ENCODE peak calls at places on chromosomes 4 and X, in five cellular contexts. A is GM12865, C is omental fat pad, Y is WTC11, Z is activated B cell treated with CpG ODN at 0.5 μM for 24 hours. O is an unnamed sample.

GRCh38 chr4:57023104-57023503 is 44.4 kb downstream of the POLR2B start:
- DNase-seq in A (no peak), C (no peak), Y (no peak), Z (no peak), O (no peak)

GRCh38 chr4:30948653-30949052 is 228.5 kb downstream of the PCDH7 start:
- DNase-seq in A (no peak), C (no peak), Y (no peak), Z (no peak), O (no peak)

GRCh38 chr4:122584517-122584916 is 36.3 kb downstream of the IL21 start:
- DNase-seq in A (peak), C (no peak), Y (no peak), Z (no peak), O (no peak)

GRCh38 chrX:118254611-118255010 is 91.3 kb upstream of the WDR44 start:
- DNase-seq in A (peak), C (peak), Y (peak), Z (no peak), O (peak)

GRCh38 chrX:29690061-29690460 is 525.3 kb upstream of the MAGEB2 start:
- DNase-seq in A (no peak), C (no peak), Y (no peak), Z (no peak), O (no peak)

GRCh38 chr4:102809691-102810090 is 17.7 kb downstream of the UBE2D3 start:
- DNase-seq in A (no peak), C (no peak), Y (no peak), Z (no peak), O (no peak)

GRCh38 chr4:39936565-39937418 is 40.9 kb downstream of the PDS5A start:
- DNase-seq in A (no peak), C (no peak), Y (no peak), Z (no peak), O (no peak)

GRCh38 chr4:55116450-55116849 is 8.9 kb downstream of the KDR start:
- DNase-seq in A (no peak), C (no peak), Y (no peak), Z (no peak), O (peak)

GRCh38 chr4:138636791-138637190 is 378.8 kb upstream of the NOCT start:
- DNase-seq in A (no peak), C (no peak), Y (no peak), Z (no peak), O (no peak)

GRCh38 chrX:20071511-20072079 is 45.1 kb downstream of the MAP7D2 start:
- DNase-seq in A (no peak), C (no peak), Y (no peak), Z (no peak), O (no peak)

GRCh38 chr4:80876810-80877209 is 153.7 kb upstream of the BMP3 start:
- DNase-seq in A (peak), C (no peak), Y (no peak), Z (no peak), O (no peak)

DNA sequence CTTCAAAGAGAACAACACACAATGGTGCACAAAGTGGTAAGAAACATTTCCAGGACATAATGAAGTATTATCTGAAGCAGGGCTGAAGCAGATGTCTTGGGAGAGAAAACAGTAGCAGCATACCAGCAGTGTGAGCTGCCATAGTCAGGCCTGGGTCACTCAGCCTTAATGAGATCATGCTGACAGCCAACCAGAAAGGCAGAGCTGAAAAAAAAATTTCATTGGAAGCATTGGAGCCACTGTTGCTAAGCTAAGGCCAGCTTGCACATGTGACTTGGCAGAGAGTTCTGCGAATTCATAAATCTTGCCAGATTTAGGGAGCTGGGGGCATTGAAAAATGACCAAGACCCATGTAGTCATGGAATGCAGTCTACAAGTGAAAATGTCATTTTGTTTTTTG is 444.0 kb upstream of the PITX2 start:
- DNase-seq in A (no peak), C (no peak), Y (no peak), Z (no peak), O (no peak)
- TF ChIP-seq CTCF in A (no peak), C (no peak), Y (no peak), Z (no peak), O (no peak)

GRCh38 chrX:7941390-7942042 is 14.3 kb upstream of the PNPLA4 start:
- DNase-seq in A (peak), C (no peak), Y (peak), Z (no peak), O (peak)
- TF ChIP-seq CTCF in A (peak), C (no peak), Y (no peak), Z (no peak), O (no peak)

DNA sequence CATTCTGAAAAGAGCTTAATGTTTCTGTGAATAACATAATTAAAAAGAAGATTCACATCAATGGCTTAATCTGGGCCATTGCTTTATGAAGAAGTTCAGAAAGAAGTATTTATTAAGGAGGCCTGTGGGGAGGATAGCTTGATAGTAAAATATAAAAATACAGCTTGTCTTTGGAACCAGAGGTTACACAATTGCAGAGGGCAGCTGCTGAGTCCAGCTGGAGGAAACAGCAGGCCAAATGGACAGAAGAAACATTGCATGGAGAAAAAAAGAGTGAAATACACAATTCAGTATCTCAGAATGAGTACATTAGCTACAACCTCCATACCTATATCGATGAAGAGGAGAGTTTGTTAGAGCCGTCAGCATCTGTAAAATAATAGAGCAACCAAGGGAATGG is 148.0 kb upstream of the NPY2R start:
- DNase-seq in A (no peak), C (no peak), Y (no peak), Z (no peak), O (no peak)
- TF ChIP-seq CTCF in A (no peak), C (no peak), Y (no peak), Z (no peak), O (no peak)

GRCh38 chr4:155738548-155738947 is 20.3 kb upstream of the GUCY1B1 start:
- DNase-seq in A (no peak), C (no peak), Y (no peak), Z (no peak), O (no peak)

GRCh38 chr4:155745984-155746383 is 12.8 kb upstream of the GUCY1B1 start:
- DNase-seq in A (no peak), C (no peak), Y (no peak), Z (no peak), O (no peak)

GRCh38 chr4:155741546-155741945 is 17.3 kb upstream of the GUCY1B1 start:
- DNase-seq in A (no peak), C (no peak), Y (no peak), Z (no peak), O (no peak)

GRCh38 chr4:155748039-155748438 is 10.8 kb upstream of the GUCY1B1 start:
- DNase-seq in A (no peak), C (no peak), Y (no peak), Z (no peak), O (no peak)

GRCh38 chr4:155742310-155743015 is 16.4 kb upstream of the GUCY1B1 start:
- DNase-seq in A (no peak), C (no peak), Y (no peak), Z (no peak), O (no peak)
- TF ChIP-seq CTCF in A (no peak), C (no peak), Y (peak), Z (no peak), O (peak)

GRCh38 chr4:101597204-101597603 is 193.3 kb upstream of the BANK1 start:
- DNase-seq in A (peak), C (no peak), Y (no peak), Z (no peak), O (no peak)
- TF ChIP-seq CTCF in A (peak), C (no peak), Y (no peak), Z (no peak), O (peak)

GRCh38 chr4:91502365-91502764 is 801.4 kb upstream of the GRID2 start:
- DNase-seq in A (peak), C (no peak), Y (no peak), Z (no peak), O (peak)
- TF ChIP-seq CTCF in A (peak), C (no peak), Y (peak), Z (no peak), O (peak)

GRCh38 chrX:37906357-37906756 is 59.0 kb upstream of the DYNLT3 start:
- DNase-seq in A (no peak), C (no peak), Y (no peak), Z (no peak), O (no peak)

GRCh38 chrX:37910186-37910585 is 62.8 kb upstream of the DYNLT3 start:
- DNase-seq in A (no peak), C (no peak), Y (no peak), Z (no peak), O (no peak)

GRCh38 chrX:37904833-37905232 is 57.5 kb upstream of the DYNLT3 start:
- DNase-seq in A (no peak), C (no peak), Y (no peak), Z (no peak), O (no peak)

DNA sequence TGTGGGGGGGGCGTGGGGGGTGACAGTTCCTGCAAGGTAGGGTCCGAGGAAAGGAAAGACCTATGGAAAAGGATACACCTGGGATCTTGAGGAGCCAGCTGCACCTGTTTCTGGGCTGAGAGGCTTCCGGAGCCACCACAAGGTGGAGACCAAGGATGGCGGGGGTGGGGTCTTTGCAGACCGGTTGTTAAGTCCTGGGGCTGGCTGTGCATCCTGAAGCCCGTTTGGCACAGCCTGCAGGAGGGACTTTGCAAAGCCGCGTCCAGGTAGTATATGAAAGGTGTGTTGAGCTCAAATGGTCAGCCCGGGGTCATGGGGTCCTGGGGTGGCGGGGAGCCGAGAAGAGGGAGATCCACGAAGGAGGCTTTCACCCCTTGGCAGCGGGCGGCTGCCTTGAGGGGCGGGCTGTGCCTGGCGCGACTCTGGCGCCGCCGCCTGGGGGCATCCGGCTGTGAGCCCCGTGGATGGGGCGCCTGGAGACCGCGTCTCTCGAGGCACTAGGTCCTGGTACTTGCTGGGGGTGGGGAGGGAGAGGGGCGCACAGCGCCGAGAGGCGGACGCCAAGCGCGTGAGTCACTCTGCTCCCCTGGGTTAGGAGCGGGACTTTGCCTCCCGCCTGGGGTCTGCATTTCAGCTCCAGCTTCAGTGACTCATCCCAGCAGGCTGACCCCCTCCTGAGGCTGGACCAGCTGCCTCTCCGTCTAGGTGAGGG is 58.2 kb upstream of the DYNLT3 start:
- DNase-seq in A (no peak), C (no peak), Y (peak), Z (no peak), O (peak)
- TF ChIP-seq CTCF in A (no peak), C (no peak), Y (no peak), Z (no peak), O (no peak)

GRCh38 chrX:132718411-132718810 is 229.6 kb upstream of the MBNL3 start:
- DNase-seq in A (no peak), C (no peak), Y (no peak), Z (no peak), O (no peak)

GRCh38 chrX:132710756-132711155 is 221.9 kb upstream of the MBNL3 start:
- DNase-seq in A (no peak), C (no peak), Y (no peak), Z (no peak), O (no peak)

GRCh38 chrX:132714913-132715312 is 226.1 kb upstream of the MBNL3 start:
- DNase-seq in A (no peak), C (no peak), Y (no peak), Z (no peak), O (no peak)

DNA sequence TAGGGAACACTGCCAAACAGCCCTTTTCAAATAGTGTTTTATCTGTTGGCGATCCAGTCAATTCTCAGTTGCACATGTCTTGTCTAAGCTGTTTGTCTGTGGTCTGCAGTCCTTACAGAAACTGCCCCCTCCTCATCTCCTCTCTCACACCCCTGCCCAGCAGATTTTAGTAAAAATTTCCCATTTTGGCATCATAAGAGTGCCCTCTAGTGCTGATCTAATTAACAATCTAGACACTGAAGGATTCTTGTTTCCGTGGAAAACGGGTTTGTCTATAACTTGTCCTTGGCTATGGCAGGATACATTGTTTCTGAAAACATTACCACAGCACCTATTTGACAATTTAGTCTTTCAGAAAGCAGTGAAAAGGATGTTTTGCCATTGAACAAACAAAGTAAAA is 227.2 kb upstream of the MBNL3 start:
- DNase-seq in A (no peak), C (no peak), Y (no peak), Z (no peak), O (no peak)
- TF ChIP-seq CTCF in A (no peak), C (no peak), Y (no peak), Z (no peak), O (no peak)

GRCh38 chr4:104425948-104426347 is 68.7 kb downstream of the CXXC4 start:
- DNase-seq in A (peak), C (no peak), Y (no peak), Z (no peak), O (no peak)

GRCh38 chr4:104425003-104425402 is 69.7 kb downstream of the CXXC4 start:
- DNase-seq in A (no peak), C (no peak), Y (no peak), Z (no peak), O (no peak)

GRCh38 chr4:104424368-104424921 is 70.2 kb downstream of the CXXC4 start:
- DNase-seq in A (no peak), C (no peak), Y (no peak), Z (no peak), O (no peak)

DNA sequence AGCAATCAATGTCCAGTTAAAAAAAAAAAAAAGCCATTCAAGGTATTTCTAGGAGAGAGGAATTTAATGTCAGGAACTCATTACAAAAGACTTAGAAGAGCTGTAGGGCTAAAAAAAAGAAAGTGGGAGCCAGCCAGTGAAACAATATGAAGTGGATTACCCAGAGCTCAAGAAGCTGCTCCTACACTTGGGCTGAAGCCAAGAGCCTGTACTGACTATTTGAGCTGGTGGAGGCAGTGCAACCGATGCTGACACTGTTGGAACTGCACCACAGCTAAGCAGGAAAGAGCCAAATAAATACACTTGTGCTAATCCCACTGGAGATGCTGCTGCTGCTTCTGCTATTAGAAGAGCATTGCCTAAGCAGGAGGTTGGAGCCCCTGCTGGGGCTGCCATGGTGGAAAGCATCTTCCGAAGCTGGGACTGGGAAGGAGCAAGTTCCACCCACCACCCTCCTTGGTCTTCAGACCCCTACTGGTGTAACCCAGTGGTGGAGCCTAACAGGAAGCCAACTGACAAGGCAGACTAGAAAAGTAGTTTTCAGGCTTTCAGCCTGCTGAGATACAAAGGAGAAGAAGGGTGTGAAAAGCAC is 65.4 kb downstream of the CXXC4 start:
- DNase-seq in A (no peak), C (no peak), Y (no peak), Z (no peak), O (no peak)
- TF ChIP-seq CTCF in A (no peak), C (no peak), Y (no peak), Z (no peak), O (no peak)

O was measured in endothelial cell.